ENCODE peak calls at places on chromosomes 7 and 10, in eight cellular contexts. Q, O, X, Z, W, B, E and R are unnamed samples.

GRCh38 chr7:69360913-69361312 is 237.4 kb upstream of the AUTS2 start:
- DNase-seq in Q (no peak), O (no peak), X (no peak), Z (no peak), W (no peak), B (no peak), E (no peak), R (no peak)

GRCh38 chr10:6491841-6492609 is 88.1 kb downstream of the PRKCQ start:
- DNase-seq in Q (peak; percentile 80), O (no peak), X (no peak), Z (no peak), W (no peak), B (no peak), E (no peak), R (no peak)

GRCh38 chr7:55206235-55207029 is 158.7 kb upstream of the LANCL2 start:
- DNase-seq in Q (no peak), O (no peak), X (no peak), Z (no peak), W (no peak), B (no peak), E (no peak), R (no peak)

GRCh38 chr7:191105-192034 is 1.0 kb upstream of the FAM20C start:
- DNase-seq in Q (peak; percentile 7), O (peak; percentile 54), X (no peak), Z (no peak), W (no peak), B (peak; percentile 39), E (peak; percentile 52), R (no peak)

GRCh38 chr7:30707391-30708351 is 25.4 kb upstream of the CRHR2 start:
- DNase-seq in Q (no peak), O (no peak), X (no peak), Z (no peak), W (no peak), B (peak; percentile 58), E (no peak), R (no peak)

GRCh38 chr7:155459133-155459866 is 1.4 kb downstream of the EN2 start:
- DNase-seq in Q (no peak), O (no peak), X (no peak), Z (no peak), W (no peak), B (no peak), E (no peak), R (no peak)

GRCh38 chr10:120456143-120456625 is 843 bp upstream of the PLPP4 start:
- DNase-seq in Q (no peak), O (no peak), X (no peak), Z (no peak), W (no peak), B (no peak), E (no peak), R (no peak)

GRCh38 chr10:80081801-80082750 is 3.6 kb downstream of the TMEM254 start:
- DNase-seq in Q (peak; percentile 41), O (no peak), X (no peak), Z (no peak), W (no peak), B (no peak), E (peak; percentile 13), R (peak; percentile 87)

GRCh38 chr7:130946110-130946509 is 212.1 kb upstream of the KLF14 start:
- DNase-seq in Q (no peak), O (no peak), X (no peak), Z (no peak), W (no peak), B (no peak), E (no peak), R (peak; percentile 31)

GRCh38 chr7:36683695-36684357 is 40.5 kb downstream of the AOAH start:
- DNase-seq in Q (peak; percentile 88), O (no peak), X (no peak), Z (no peak), W (no peak), B (no peak), E (no peak), R (no peak)

GRCh38 chr7:148819697-148820332 is 64.3 kb downstream of the EZH2 start:
- DNase-seq in Q (no peak), O (no peak), X (no peak), Z (no peak), W (no peak), B (no peak), E (no peak), R (no peak)

GRCh38 chr10:132162021-132162531 is 24.7 kb upstream of the DPYSL4 start:
- DNase-seq in Q (no peak), O (no peak), X (no peak), Z (no peak), W (peak; percentile 5), B (no peak), E (no peak), R (no peak)

GRCh38 chr7:130998993-130999602 is 265.1 kb upstream of the KLF14 start:
- DNase-seq in Q (peak; percentile 81), O (no peak), X (no peak), Z (no peak), W (no peak), B (no peak), E (no peak), R (peak; percentile 35)

GRCh38 chr10:100370561-100370975 is 23.5 kb downstream of the SCD start:
- DNase-seq in Q (no peak), O (no peak), X (no peak), Z (no peak), W (no peak), B (no peak), E (peak; percentile 73), R (peak; percentile 66)

GRCh38 chr7:128231021-128231420 is 10.1 kb upstream of the LEP start:
- DNase-seq in Q (no peak), O (no peak), X (no peak), Z (no peak), W (no peak), B (no peak), E (no peak), R (no peak)

GRCh38 chr7:129728875-129729467 is 117.5 kb downstream of the NRF1 start:
- DNase-seq in Q (no peak), O (no peak), X (no peak), Z (no peak), W (no peak), B (no peak), E (no peak), R (no peak)

GRCh38 chr7:74032624-74033371 is 4.8 kb downstream of the ELN start:
- DNase-seq in Q (no peak), O (no peak), X (no peak), Z (no peak), W (no peak), B (no peak), E (no peak), R (no peak)

GRCh38 chr7:130831817-130832481 is 97.9 kb upstream of the KLF14 start:
- DNase-seq in Q (no peak), O (peak; percentile 47), X (no peak), Z (no peak), W (no peak), B (no peak), E (peak; percentile 60), R (peak; percentile 32)

GRCh38 chr7:30474893-30475292 is 3.7 kb downstream of the NOD1 start:
- DNase-seq in Q (no peak), O (no peak), X (no peak), Z (no peak), W (no peak), B (no peak), E (no peak), R (no peak)

GRCh38 chr7:27141138-27141537 is 2.3 kb downstream of the HOXA5 start:
- DNase-seq in Q (no peak), O (no peak), X (no peak), Z (no peak), W (no peak), B (no peak), E (no peak), R (no peak)

GRCh38 chr7:157299613-157300405 is 37.0 kb upstream of the DNAJB6 start:
- DNase-seq in Q (peak; percentile 69), O (no peak), X (no peak), Z (no peak), W (no peak), B (no peak), E (peak; percentile 87), R (no peak)

GRCh38 chr7:45703911-45704682 is 129.9 kb downstream of the ADCY1 start:
- DNase-seq in Q (no peak), O (no peak), X (no peak), Z (no peak), W (no peak), B (no peak), E (no peak), R (no peak)

GRCh38 chr7:29609162-29610030 is 45.8 kb downstream of the PRR15 start:
- DNase-seq in Q (peak; percentile 93), O (no peak), X (no peak), Z (no peak), W (no peak), B (no peak), E (peak; percentile 77), R (peak; percentile 30)

GRCh38 chr7:46963719-46964118 is 618.2 kb downstream of the TNS3 start:
- DNase-seq in Q (no peak), O (no peak), X (no peak), Z (no peak), W (no peak), B (no peak), E (no peak), R (no peak)

GRCh38 chr10:91924212-91925021 is 847 bp downstream of the BTAF1 start:
- DNase-seq in Q (no peak), O (no peak), X (no peak), Z (no peak), W (no peak), B (no peak), E (no peak), R (no peak)